ENCODE peak calls at places on chromosomes 16 and 17, in ten cellular contexts. One of them, this sample, is unnamed.

GRCh38 chr16:68353366-68353765 is 42.5 kb downstream of the PRMT7 start:
- DNase-seq in CD8-positive, alpha-beta memory T cell: no peak
- DNase-seq in H1: no peak
- DNase-seq in esophagus squamous epithelium: no peak
- DNase-seq in CD8-positive, alpha-beta T cell: no peak
- DNase-seq in A673: no peak
- DNase-seq in fibroblast of pulmonary artery: no peak
- DNase-seq in lung: no peak
- DNase-seq in upper lobe of left lung: no peak
- DNase-seq in H7: no peak
- DNase-seq in this sample: no peak

GRCh38 chr17:65433592-65433991 is 127.9 kb downstream of the AXIN2 start:
- DNase-seq in CD8-positive, alpha-beta memory T cell: no peak
- DNase-seq in H1: no peak
- DNase-seq in esophagus squamous epithelium: no peak
- DNase-seq in CD8-positive, alpha-beta T cell: no peak
- DNase-seq in A673: no peak
- DNase-seq in fibroblast of pulmonary artery: peak
- DNase-seq in lung: no peak
- DNase-seq in upper lobe of left lung: no peak
- DNase-seq in H7: no peak
- DNase-seq in this sample: no peak

GRCh38 chr17:11787074-11787473 is 188.8 kb downstream of the DNAH9 start:
- DNase-seq in CD8-positive, alpha-beta memory T cell: no peak
- DNase-seq in H1: no peak
- DNase-seq in esophagus squamous epithelium: no peak
- DNase-seq in CD8-positive, alpha-beta T cell: no peak
- DNase-seq in A673: no peak
- DNase-seq in fibroblast of pulmonary artery: no peak
- DNase-seq in lung: no peak
- DNase-seq in upper lobe of left lung: no peak
- DNase-seq in H7: no peak
- DNase-seq in this sample: no peak

GRCh38 chr16:88870608-88871348 is 4.3 kb upstream of the PABPN1L start:
- DNase-seq in CD8-positive, alpha-beta memory T cell: no peak
- DNase-seq in H1: no peak
- DNase-seq in esophagus squamous epithelium: no peak
- DNase-seq in CD8-positive, alpha-beta T cell: no peak
- DNase-seq in A673: no peak
- DNase-seq in fibroblast of pulmonary artery: no peak
- DNase-seq in lung: no peak
- DNase-seq in upper lobe of left lung: no peak
- DNase-seq in H7: no peak
- DNase-seq in this sample: no peak

GRCh38 chr17:68011199-68011665 is 15.0 kb upstream of the C17orf58 start:
- DNase-seq in CD8-positive, alpha-beta memory T cell: peak
- DNase-seq in H1: peak
- DNase-seq in esophagus squamous epithelium: no peak
- DNase-seq in CD8-positive, alpha-beta T cell: peak
- DNase-seq in A673: no peak
- DNase-seq in fibroblast of pulmonary artery: peak
- DNase-seq in lung: peak
- DNase-seq in upper lobe of left lung: peak
- DNase-seq in H7: peak
- DNase-seq in this sample: no peak

GRCh38 chr17:8975091-8975707 is 9.7 kb upstream of the PIK3R5 start:
- DNase-seq in CD8-positive, alpha-beta memory T cell: no peak
- DNase-seq in H1: no peak
- DNase-seq in esophagus squamous epithelium: no peak
- DNase-seq in CD8-positive, alpha-beta T cell: no peak
- DNase-seq in A673: no peak
- DNase-seq in fibroblast of pulmonary artery: no peak
- DNase-seq in lung: no peak
- DNase-seq in upper lobe of left lung: no peak
- DNase-seq in H7: no peak
- DNase-seq in this sample: no peak

GRCh38 chr17:68732301-68732749 is 131.2 kb upstream of the FAM20A start:
- DNase-seq in CD8-positive, alpha-beta memory T cell: no peak
- DNase-seq in H1: no peak
- DNase-seq in esophagus squamous epithelium: no peak
- DNase-seq in CD8-positive, alpha-beta T cell: no peak
- DNase-seq in A673: no peak
- DNase-seq in fibroblast of pulmonary artery: no peak
- DNase-seq in lung: no peak
- DNase-seq in upper lobe of left lung: no peak
- DNase-seq in H7: no peak
- DNase-seq in this sample: peak

GRCh38 chr16:24758373-24758772 is 28.9 kb downstream of the TNRC6A start:
- DNase-seq in CD8-positive, alpha-beta memory T cell: no peak
- DNase-seq in H1: no peak
- DNase-seq in esophagus squamous epithelium: no peak
- DNase-seq in CD8-positive, alpha-beta T cell: no peak
- DNase-seq in A673: no peak
- DNase-seq in fibroblast of pulmonary artery: no peak
- DNase-seq in lung: no peak
- DNase-seq in upper lobe of left lung: no peak
- DNase-seq in H7: no peak
- DNase-seq in this sample: no peak

GRCh38 chr16:1734123-1734522 is 28.1 kb downstream of the MAPK8IP3 start:
- DNase-seq in CD8-positive, alpha-beta memory T cell: no peak
- DNase-seq in H1: no peak
- DNase-seq in esophagus squamous epithelium: no peak
- DNase-seq in CD8-positive, alpha-beta T cell: no peak
- DNase-seq in A673: no peak
- DNase-seq in fibroblast of pulmonary artery: no peak
- DNase-seq in lung: no peak
- DNase-seq in upper lobe of left lung: no peak
- DNase-seq in H7: no peak
- DNase-seq in this sample: no peak

GRCh38 chr16:28935924-28936783 is 4.4 kb downstream of the CD19 start:
- DNase-seq in CD8-positive, alpha-beta memory T cell: peak
- DNase-seq in H1: peak
- DNase-seq in esophagus squamous epithelium: peak
- DNase-seq in CD8-positive, alpha-beta T cell: peak
- DNase-seq in A673: peak
- DNase-seq in fibroblast of pulmonary artery: peak
- DNase-seq in lung: peak
- DNase-seq in upper lobe of left lung: peak
- DNase-seq in H7: peak
- DNase-seq in this sample: peak

GRCh38 chr17:67125924-67126323 is 81.6 kb downstream of the CACNG1 start:
- DNase-seq in CD8-positive, alpha-beta memory T cell: no peak
- DNase-seq in H1: no peak
- DNase-seq in esophagus squamous epithelium: no peak
- DNase-seq in CD8-positive, alpha-beta T cell: no peak
- DNase-seq in A673: no peak
- DNase-seq in fibroblast of pulmonary artery: no peak
- DNase-seq in lung: no peak
- DNase-seq in upper lobe of left lung: no peak
- DNase-seq in H7: no peak
- DNase-seq in this sample: no peak

GRCh38 chr17:64357191-64357981 is 33.3 kb downstream of the PECAM1 start:
- DNase-seq in CD8-positive, alpha-beta memory T cell: no peak
- DNase-seq in H1: no peak
- DNase-seq in esophagus squamous epithelium: no peak
- DNase-seq in CD8-positive, alpha-beta T cell: no peak
- DNase-seq in A673: no peak
- DNase-seq in fibroblast of pulmonary artery: peak
- DNase-seq in lung: no peak
- DNase-seq in upper lobe of left lung: peak
- DNase-seq in H7: peak
- DNase-seq in this sample: peak

GRCh38 chr16:10923146-10923649 is 19.1 kb downstream of the DEXI start:
- DNase-seq in CD8-positive, alpha-beta memory T cell: no peak
- DNase-seq in H1: no peak
- DNase-seq in esophagus squamous epithelium: no peak
- DNase-seq in CD8-positive, alpha-beta T cell: no peak
- DNase-seq in A673: no peak
- DNase-seq in fibroblast of pulmonary artery: no peak
- DNase-seq in lung: no peak
- DNase-seq in upper lobe of left lung: no peak
- DNase-seq in H7: no peak
- DNase-seq in this sample: no peak

GRCh38 chr16:82331974-82332750 is 162.1 kb upstream of the MPHOSPH6 start:
- DNase-seq in CD8-positive, alpha-beta memory T cell: no peak
- DNase-seq in H1: no peak
- DNase-seq in esophagus squamous epithelium: no peak
- DNase-seq in CD8-positive, alpha-beta T cell: no peak
- DNase-seq in A673: no peak
- DNase-seq in fibroblast of pulmonary artery: no peak
- DNase-seq in lung: no peak
- DNase-seq in upper lobe of left lung: no peak
- DNase-seq in H7: no peak
- DNase-seq in this sample: no peak

GRCh38 chr16:70548936-70549335 is 25.3 kb downstream of the SF3B3 start:
- DNase-seq in CD8-positive, alpha-beta memory T cell: no peak
- DNase-seq in H1: no peak
- DNase-seq in esophagus squamous epithelium: no peak
- DNase-seq in CD8-positive, alpha-beta T cell: no peak
- DNase-seq in A673: no peak
- DNase-seq in fibroblast of pulmonary artery: no peak
- DNase-seq in lung: no peak
- DNase-seq in upper lobe of left lung: no peak
- DNase-seq in H7: no peak
- DNase-seq in this sample: peak

GRCh38 chr17:10879110-10879509 is 41.2 kb upstream of the PIRT start:
- DNase-seq in CD8-positive, alpha-beta memory T cell: no peak
- DNase-seq in H1: peak
- DNase-seq in esophagus squamous epithelium: no peak
- DNase-seq in CD8-positive, alpha-beta T cell: no peak
- DNase-seq in A673: peak
- DNase-seq in fibroblast of pulmonary artery: peak
- DNase-seq in lung: no peak
- DNase-seq in upper lobe of left lung: no peak
- DNase-seq in H7: peak
- DNase-seq in this sample: no peak

GRCh38 chr17:7717756-7718350 is 309 bp downstream of the DNAH2 start:
- DNase-seq in CD8-positive, alpha-beta memory T cell: no peak
- DNase-seq in H1: no peak
- DNase-seq in esophagus squamous epithelium: no peak
- DNase-seq in CD8-positive, alpha-beta T cell: peak
- DNase-seq in A673: no peak
- DNase-seq in fibroblast of pulmonary artery: peak
- DNase-seq in lung: no peak
- DNase-seq in upper lobe of left lung: no peak
- DNase-seq in H7: no peak
- DNase-seq in this sample: no peak

GRCh38 chr17:51045616-51046526 is 74.8 kb downstream of the SPAG9 start:
- DNase-seq in CD8-positive, alpha-beta memory T cell: no peak
- DNase-seq in H1: no peak
- DNase-seq in esophagus squamous epithelium: no peak
- DNase-seq in CD8-positive, alpha-beta T cell: no peak
- DNase-seq in A673: no peak
- DNase-seq in fibroblast of pulmonary artery: peak
- DNase-seq in lung: no peak
- DNase-seq in upper lobe of left lung: no peak
- DNase-seq in H7: no peak
- DNase-seq in this sample: no peak
- H3K4me3 ChIP-seq in CD8-positive, alpha-beta memory T cell: no peak
- H3K4me3 ChIP-seq in H1: peak
- H3K4me3 ChIP-seq in esophagus squamous epithelium: no peak
- H3K4me3 ChIP-seq in CD8-positive, alpha-beta T cell: no peak
- H3K4me3 ChIP-seq in A673: peak
- H3K4me3 ChIP-seq in fibroblast of pulmonary artery: peak
- H3K4me3 ChIP-seq in lung: no peak
- H3K4me3 ChIP-seq in upper lobe of left lung: no peak
- H3K4me3 ChIP-seq in H7: peak
- H3K4me3 ChIP-seq in this sample: peak

GRCh38 chr16:56732366-56732765 is 2.4 kb downstream of the NUP93 start:
- DNase-seq in CD8-positive, alpha-beta memory T cell: no peak
- DNase-seq in H1: no peak
- DNase-seq in esophagus squamous epithelium: no peak
- DNase-seq in CD8-positive, alpha-beta T cell: no peak
- DNase-seq in A673: no peak
- DNase-seq in fibroblast of pulmonary artery: no peak
- DNase-seq in lung: no peak
- DNase-seq in upper lobe of left lung: no peak
- DNase-seq in H7: no peak
- DNase-seq in this sample: no peak
- H3K4me3 ChIP-seq in CD8-positive, alpha-beta memory T cell: no peak
- H3K4me3 ChIP-seq in H1: no peak
- H3K4me3 ChIP-seq in esophagus squamous epithelium: no peak
- H3K4me3 ChIP-seq in CD8-positive, alpha-beta T cell: no peak
- H3K4me3 ChIP-seq in A673: no peak
- H3K4me3 ChIP-seq in fibroblast of pulmonary artery: no peak
- H3K4me3 ChIP-seq in lung: no peak
- H3K4me3 ChIP-seq in upper lobe of left lung: no peak
- H3K4me3 ChIP-seq in H7: no peak
- H3K4me3 ChIP-seq in this sample: no peak

GRCh38 chr17:39927928-39928867 is 666 bp downstream of the LRRC3C start:
- DNase-seq in CD8-positive, alpha-beta memory T cell: no peak
- DNase-seq in H1: peak
- DNase-seq in esophagus squamous epithelium: no peak
- DNase-seq in CD8-positive, alpha-beta T cell: peak
- DNase-seq in A673: no peak
- DNase-seq in fibroblast of pulmonary artery: no peak
- DNase-seq in lung: peak
- DNase-seq in upper lobe of left lung: peak
- DNase-seq in H7: peak
- DNase-seq in this sample: peak

GRCh38 chr17:39926135-39926587 is 1.2 kb downstream of the ORMDL3 start:
- DNase-seq in CD8-positive, alpha-beta memory T cell: no peak
- DNase-seq in H1: no peak
- DNase-seq in esophagus squamous epithelium: no peak
- DNase-seq in CD8-positive, alpha-beta T cell: no peak
- DNase-seq in A673: no peak
- DNase-seq in fibroblast of pulmonary artery: no peak
- DNase-seq in lung: no peak
- DNase-seq in upper lobe of left lung: no peak
- DNase-seq in H7: no peak
- DNase-seq in this sample: no peak

GRCh38 chr17:39928868-39929651 is 1.5 kb downstream of the LRRC3C start:
- DNase-seq in CD8-positive, alpha-beta memory T cell: no peak
- DNase-seq in H1: no peak
- DNase-seq in esophagus squamous epithelium: no peak
- DNase-seq in CD8-positive, alpha-beta T cell: no peak
- DNase-seq in A673: no peak
- DNase-seq in fibroblast of pulmonary artery: peak
- DNase-seq in lung: no peak
- DNase-seq in upper lobe of left lung: no peak
- DNase-seq in H7: no peak
- DNase-seq in this sample: peak

GRCh38 chr17:39926588-39927100 is 757 bp downstream of the ORMDL3 start:
- DNase-seq in CD8-positive, alpha-beta memory T cell: peak
- DNase-seq in H1: no peak
- DNase-seq in esophagus squamous epithelium: no peak
- DNase-seq in CD8-positive, alpha-beta T cell: peak
- DNase-seq in A673: no peak
- DNase-seq in fibroblast of pulmonary artery: peak
- DNase-seq in lung: peak
- DNase-seq in upper lobe of left lung: peak
- DNase-seq in H7: peak
- DNase-seq in this sample: peak

GRCh38 chr17:39927101-39927927 is at the start of the genes LRRC3C and ORMDL3:
- DNase-seq in CD8-positive, alpha-beta memory T cell: peak
- DNase-seq in H1: peak
- DNase-seq in esophagus squamous epithelium: peak
- DNase-seq in CD8-positive, alpha-beta T cell: peak
- DNase-seq in A673: peak
- DNase-seq in fibroblast of pulmonary artery: peak
- DNase-seq in lung: peak
- DNase-seq in upper lobe of left lung: peak
- DNase-seq in H7: peak
- DNase-seq in this sample: peak
- H3K4me3 ChIP-seq in CD8-positive, alpha-beta memory T cell: peak
- H3K4me3 ChIP-seq in H1: peak
- H3K4me3 ChIP-seq in esophagus squamous epithelium: peak
- H3K4me3 ChIP-seq in CD8-positive, alpha-beta T cell: peak
- H3K4me3 ChIP-seq in A673: peak
- H3K4me3 ChIP-seq in fibroblast of pulmonary artery: peak
- H3K4me3 ChIP-seq in lung: peak
- H3K4me3 ChIP-seq in upper lobe of left lung: peak
- H3K4me3 ChIP-seq in H7: peak
- H3K4me3 ChIP-seq in this sample: peak

GRCh38 chr16:65070831-65071230 is 51.0 kb downstream of the CDH11 start:
- DNase-seq in CD8-positive, alpha-beta memory T cell: no peak
- DNase-seq in H1: no peak
- DNase-seq in esophagus squamous epithelium: no peak
- DNase-seq in CD8-positive, alpha-beta T cell: no peak
- DNase-seq in A673: peak
- DNase-seq in fibroblast of pulmonary artery: peak
- DNase-seq in lung: peak
- DNase-seq in upper lobe of left lung: peak
- DNase-seq in H7: no peak
- DNase-seq in this sample: peak
- H3K4me3 ChIP-seq in CD8-positive, alpha-beta memory T cell: no peak
- H3K4me3 ChIP-seq in H1: no peak
- H3K4me3 ChIP-seq in esophagus squamous epithelium: no peak
- H3K4me3 ChIP-seq in CD8-positive, alpha-beta T cell: no peak
- H3K4me3 ChIP-seq in A673: no peak
- H3K4me3 ChIP-seq in fibroblast of pulmonary artery: peak
- H3K4me3 ChIP-seq in lung: no peak
- H3K4me3 ChIP-seq in upper lobe of left lung: no peak
- H3K4me3 ChIP-seq in H7: no peak
- H3K4me3 ChIP-seq in this sample: peak